ENCODE peak calls at places on chromosome 4, in six cellular contexts. F is GM23338, C is IMR-90, O is RWPE2, Y is pancreas, R is colonic mucosa. M is an unnamed sample.

GRCh38 chr4:61520688-61521160 is 320.6 kb downstream of the ADGRL3 start:
- DNase-seq in R (no peak), C (peak), Y (no peak), O (peak), F (peak), M (peak)

GRCh38 chr4:133865606-133866327 is 335.8 kb downstream of the PABPC4L start:
- DNase-seq in R (no peak), Y (no peak), F (peak), C (peak), O (peak), M (no peak)

GRCh38 chr4:87092389-87093141 is 127.9 kb downstream of the KLHL8 start:
- DNase-seq in Y (peak), F (no peak), O (peak), C (peak), R (peak), M (peak)

GRCh38 chr4:179831274-179831673 is 2389.0 kb upstream of the AGA start:
- DNase-seq in Y (no peak), R (no peak), C (no peak), O (no peak), F (no peak), M (no peak)

GRCh38 chr4:124980276-124980752 is 267.8 kb upstream of the ANKRD50 start:
- DNase-seq in F (no peak), Y (no peak), R (no peak), C (peak), O (no peak), M (no peak)

GRCh38 chr4:175298119-175298518 is 380.0 kb downstream of the ADAM29 start:
- DNase-seq in O (no peak), F (no peak), C (peak), Y (no peak), R (no peak), M (no peak)

GRCh38 chr4:142984871-142985585 is 138.9 kb upstream of the INPP4B start:
- DNase-seq in F (peak), C (peak), R (peak), O (no peak), Y (no peak), M (no peak)

GRCh38 chr4:25207997-25208396 is 25.8 kb upstream of the PI4K2B start:
- DNase-seq in F (no peak), O (no peak), Y (no peak), C (no peak), R (no peak), M (no peak)

GRCh38 chr4:89356086-89356485 is 48.5 kb upstream of the GPRIN3 start:
- DNase-seq in R (peak), F (no peak), C (no peak), Y (no peak), O (no peak), M (peak)

GRCh38 chr4:35520059-35520458 is 724.3 kb downstream of the ARAP2 start:
- DNase-seq in C (no peak), Y (no peak), O (peak), R (no peak), F (no peak), M (peak)

GRCh38 chr4:101230806-101231426 is 116.4 kb downstream of the PPP3CA start:
- DNase-seq in Y (no peak), R (no peak), F (peak), C (peak), O (no peak), M (no peak)

GRCh38 chr4:74438661-74439060 is 6.3 kb upstream of the AREG start:
- DNase-seq in C (no peak), R (no peak), Y (no peak), F (no peak), O (no peak), M (no peak)

GRCh38 chr4:153067376-153067775 is 131.3 kb downstream of the FHDC1 start:
- DNase-seq in Y (no peak), F (peak), R (peak), C (peak), O (no peak), M (no peak)

GRCh38 chr4:24890561-24890960 is 22.3 kb downstream of the CCDC149 start:
- DNase-seq in C (no peak), O (no peak), F (no peak), R (no peak), Y (no peak), M (no peak)

GRCh38 chr4:38169524-38169923 is 209.3 kb downstream of the PTTG2 start:
- DNase-seq in C (peak), R (no peak), O (no peak), Y (no peak), F (no peak), M (no peak)

GRCh38 chr4:156476359-156476758 is 495.2 kb downstream of the PDGFC start:
- DNase-seq in F (no peak), R (no peak), O (no peak), Y (no peak), C (peak), M (no peak)

GRCh38 chr4:38715076-38715475 is 51.1 kb downstream of the KLF3 start:
- DNase-seq in F (no peak), Y (no peak), O (no peak), C (no peak), R (no peak), M (no peak)

GRCh38 chr4:4430492-4431195 is 43.7 kb downstream of the NSG1 start:
- DNase-seq in F (peak), Y (no peak), R (peak), C (peak), O (no peak), M (no peak)

GRCh38 chr4:116180056-116180690 is 905.2 kb downstream of the TRAM1L1 start:
- DNase-seq in C (no peak), O (no peak), Y (no peak), R (no peak), F (peak), M (no peak)

GRCh38 chr4:17490575-17491059 is 21.3 kb downstream of the QDPR start:
- DNase-seq in R (no peak), O (no peak), F (no peak), C (no peak), Y (no peak), M (peak)

GRCh38 chr4:163612762-163613161 is 118.3 kb downstream of the TMA16 start:
- DNase-seq in C (no peak), F (no peak), R (no peak), Y (no peak), O (no peak), M (no peak)

GRCh38 chr4:10173754-10174749 is 57.5 kb upstream of the WDR1 start:
- DNase-seq in Y (peak), O (no peak), R (no peak), F (no peak), C (no peak), M (peak)

GRCh38 chr4:146165840-146166239 is 9.7 kb upstream of the LSM6 start:
- DNase-seq in Y (no peak), R (no peak), C (peak), F (no peak), O (no peak), M (no peak)

GRCh38 chr4:67393699-67394281 is 151.5 kb downstream of the CENPC start:
- DNase-seq in O (no peak), R (no peak), C (peak), Y (no peak), F (peak), M (no peak)

GRCh38 chr4:42152507-42153504 is at the start of gene BEND4:
- DNase-seq in Y (no peak), F (peak), O (no peak), R (peak), C (no peak), M (no peak)

GRCh38 chr4:4712800-4713528 is 146.5 kb upstream of the MSX1 start:
- DNase-seq in R (no peak), Y (no peak), F (peak), O (no peak), C (no peak), M (no peak)

GRCh38 chr4:2858451-2859217 is 15.0 kb downstream of the ADD1 start:
- DNase-seq in C (peak), R (peak), O (no peak), Y (no peak), F (no peak), M (no peak)

GRCh38 chr4:675980-676870 is 1.9 kb downstream of the MYL5 start:
- DNase-seq in F (no peak), R (no peak), O (no peak), Y (no peak), C (no peak), M (no peak)

GRCh38 chr4:46931981-46932380 is 22.9 kb upstream of the COX7B2 start:
- DNase-seq in O (no peak), Y (no peak), F (peak), C (peak), R (peak), M (no peak)

GRCh38 chr4:74661427-74662171 is 132.7 kb downstream of the BTC start:
- DNase-seq in R (no peak), C (peak), O (no peak), Y (no peak), F (no peak), M (no peak)

GRCh38 chr4:99734583-99735322 is 77.1 kb upstream of the C4orf54 start:
- DNase-seq in C (no peak), Y (no peak), R (no peak), F (no peak), O (no peak), M (no peak)

GRCh38 chr4:3834186-3834920 is 68.2 kb downstream of the ADRA2C start:
- DNase-seq in O (no peak), F (no peak), C (no peak), Y (no peak), R (no peak), M (no peak)

GRCh38 chr4:128424524-128425195 is 137.0 kb upstream of the PGRMC2 start:
- DNase-seq in O (no peak), Y (no peak), C (peak), F (no peak), R (no peak), M (no peak)

GRCh38 chr4:100493756-100494155 is 24.1 kb downstream of the EMCN start:
- DNase-seq in O (no peak), Y (no peak), F (no peak), C (peak), R (no peak), M (no peak)

GRCh38 chr4:105944535-105944934 is 49.3 kb downstream of the NPNT start:
- DNase-seq in C (peak), R (no peak), Y (no peak), O (no peak), F (no peak), M (no peak)

GRCh38 chr4:187128226-187128625 is 404.6 kb upstream of the FAT1 start:
- DNase-seq in R (no peak), Y (no peak), O (peak), F (no peak), C (peak), M (no peak)

GRCh38 chr4:182929296-182929695 is 12.1 kb upstream of the DCTD start:
- DNase-seq in C (peak), Y (no peak), O (no peak), F (no peak), R (no peak), M (no peak)

GRCh38 chr4:151857368-151857767 is 96.6 kb upstream of the GATB start:
- DNase-seq in F (no peak), O (no peak), Y (no peak), R (no peak), C (no peak), M (no peak)

GRCh38 chr4:40630335-40631021 is 814 bp upstream of the RBM47 start:
- DNase-seq in Y (peak), F (peak), R (peak), O (peak), C (no peak), M (peak)
- H3K27ac ChIP-seq in Y (peak), F (peak), R (peak), O (peak), C (no peak), M (peak)

DNA sequence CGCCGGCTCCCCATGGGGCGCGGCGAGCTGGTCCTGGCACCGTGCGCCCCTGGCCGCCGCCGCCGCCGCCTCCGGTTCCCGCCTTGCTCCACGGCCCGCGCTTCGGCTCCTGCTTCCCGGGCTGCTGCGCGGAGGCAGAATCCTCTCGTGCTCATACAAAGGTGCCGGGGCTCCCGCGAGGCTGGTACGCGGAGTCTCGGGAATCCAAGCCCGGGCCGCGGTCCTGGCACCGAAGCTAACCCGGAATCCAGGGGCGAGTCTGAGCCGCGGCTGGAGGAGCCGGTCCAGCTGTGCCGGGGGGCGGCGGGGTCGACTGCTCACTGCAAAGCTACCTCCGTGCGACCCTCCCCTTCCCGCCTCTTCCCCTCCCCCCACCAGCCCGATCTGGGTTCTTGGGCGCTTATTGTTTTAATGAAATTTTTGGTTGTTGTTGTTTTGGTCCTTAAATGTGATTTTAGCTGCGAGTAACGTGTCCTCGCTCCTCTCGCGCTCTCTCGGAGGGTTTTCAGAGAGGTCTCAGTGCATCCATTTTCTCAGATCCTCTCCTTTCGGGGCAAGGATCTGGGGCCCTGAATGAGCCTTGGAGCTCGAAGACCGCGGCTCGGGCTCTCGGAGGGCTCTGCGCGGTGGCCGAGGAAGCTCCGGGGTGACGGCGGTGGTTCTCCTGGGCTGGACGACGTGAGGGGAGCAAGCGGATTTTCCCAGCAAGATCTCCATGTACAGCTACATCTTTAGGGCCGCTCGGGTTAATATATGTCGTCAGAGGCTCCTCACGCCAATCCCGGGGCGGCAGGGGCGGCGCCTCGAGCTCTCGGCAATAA is at the start of gene HAND2:
- DNase-seq in R (peak), C (peak), Y (no peak), F (peak), O (no peak), M (no peak)
- H3K4me3 ChIP-seq in R (peak), C (peak), Y (peak), F (peak), O (peak), M (peak)

GRCh38 chr4:7962609-7963508 is 23.2 kb upstream of the AFAP1 start:
- DNase-seq in F (no peak), R (no peak), O (no peak), C (no peak), Y (no peak), M (no peak)
- TF ChIP-seq CTCF in F (no peak), R (no peak), O (no peak), C (no peak), Y (no peak), M (no peak)

DNA sequence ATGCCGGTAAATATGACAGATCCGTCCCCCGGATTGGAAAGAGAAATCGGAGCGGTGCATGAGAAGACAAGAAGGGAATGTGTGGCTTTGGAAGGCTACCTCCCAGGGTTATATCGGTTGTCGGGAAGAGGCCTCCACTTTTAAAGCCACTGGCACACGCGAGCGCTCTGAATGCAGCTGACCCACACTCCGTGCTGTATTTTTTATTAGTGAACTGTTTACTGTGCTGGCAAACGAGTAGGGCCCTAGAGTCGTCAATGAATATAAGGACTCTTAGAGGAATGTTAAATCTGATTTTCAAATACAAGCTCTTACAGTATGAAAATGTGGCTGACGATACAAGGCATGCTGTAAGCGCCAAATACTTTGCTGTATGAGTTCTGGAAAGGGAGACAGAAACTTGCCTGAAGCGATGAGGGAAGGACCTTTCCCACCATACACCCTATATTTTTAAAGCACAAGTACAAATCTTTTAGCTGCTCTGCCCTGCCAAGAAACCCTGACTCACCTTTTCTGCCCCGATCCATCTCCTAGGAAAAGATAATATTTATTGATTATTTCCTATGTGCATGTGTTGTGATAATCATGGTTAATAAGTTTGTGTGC is 15.8 kb upstream of the RUFY3 start:
- DNase-seq in C (peak), R (no peak), F (no peak), Y (no peak), O (no peak), M (no peak)
- H3K27ac ChIP-seq in C (peak), R (peak), F (no peak), Y (peak), O (peak), M (peak)

GRCh38 chr4:71907782-71908181 is 123.9 kb upstream of the GC start:
- DNase-seq in C (no peak), O (no peak), F (no peak), Y (no peak), R (peak), M (no peak)
- H3K4me3 ChIP-seq in C (no peak), O (no peak), F (no peak), Y (no peak), R (no peak), M (no peak)

DNA sequence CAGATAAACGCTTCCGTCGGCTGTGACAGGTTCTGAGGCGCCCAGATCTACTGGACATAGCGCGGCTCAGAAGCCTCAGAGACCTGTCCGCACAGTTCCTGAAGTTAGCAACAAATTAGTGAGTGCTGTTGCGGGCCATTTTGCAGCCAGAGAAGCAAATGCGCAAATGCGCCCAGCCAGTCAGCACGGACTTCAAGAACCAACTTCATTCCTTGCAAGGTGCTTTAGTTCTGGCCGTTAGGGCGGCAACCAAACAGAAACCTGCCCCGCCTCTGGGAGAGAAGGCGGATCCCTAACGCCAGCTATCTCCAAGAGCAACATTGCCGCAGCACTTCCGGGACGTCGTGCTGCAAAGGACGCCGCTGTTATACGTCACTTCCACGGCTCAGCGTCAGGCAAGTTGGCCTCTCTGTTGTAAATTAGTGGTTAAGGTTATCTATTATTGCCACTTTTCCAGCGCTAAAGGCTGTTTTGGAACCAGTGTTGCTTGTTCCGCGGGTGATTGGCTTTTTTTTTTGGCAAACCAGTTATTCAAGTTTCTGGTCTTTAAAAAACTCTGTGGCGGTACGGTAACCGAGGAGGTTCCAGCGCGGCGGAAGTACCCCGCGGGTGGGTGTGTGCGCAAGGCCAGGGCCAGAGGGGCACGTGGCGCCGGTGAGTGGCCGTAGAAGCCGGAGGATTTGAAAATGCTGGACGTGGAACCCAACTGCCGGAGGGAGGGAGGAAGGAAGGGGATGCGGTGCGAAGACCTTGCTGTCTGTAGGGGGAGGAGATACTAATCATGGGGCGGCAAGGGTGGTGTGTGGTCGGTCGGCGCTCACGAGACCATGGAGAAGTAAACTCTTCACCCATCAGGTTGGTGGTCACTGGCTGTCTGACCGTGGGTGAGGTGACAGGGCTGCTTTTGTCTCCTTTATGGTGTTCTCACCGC is at the start of gene GAR1:
- DNase-seq in F (peak), C (peak), R (peak), Y (peak), O (peak), M (peak)
- TF ChIP-seq CTCF in F (no peak), C (no peak), R (no peak), Y (no peak), O (no peak), M (no peak)

GRCh38 chr4:71648448-71648847 is 135.4 kb downstream of the GC start:
- DNase-seq in Y (no peak), O (no peak), C (no peak), F (no peak), R (no peak), M (no peak)

GRCh38 chr4:71648923-71649322 is 135.0 kb downstream of the GC start:
- DNase-seq in Y (no peak), C (no peak), R (no peak), F (no peak), O (no peak), M (no peak)
- H3K27ac ChIP-seq in Y (no peak), C (no peak), R (no peak), F (no peak), O (no peak), M (no peak)

DNA sequence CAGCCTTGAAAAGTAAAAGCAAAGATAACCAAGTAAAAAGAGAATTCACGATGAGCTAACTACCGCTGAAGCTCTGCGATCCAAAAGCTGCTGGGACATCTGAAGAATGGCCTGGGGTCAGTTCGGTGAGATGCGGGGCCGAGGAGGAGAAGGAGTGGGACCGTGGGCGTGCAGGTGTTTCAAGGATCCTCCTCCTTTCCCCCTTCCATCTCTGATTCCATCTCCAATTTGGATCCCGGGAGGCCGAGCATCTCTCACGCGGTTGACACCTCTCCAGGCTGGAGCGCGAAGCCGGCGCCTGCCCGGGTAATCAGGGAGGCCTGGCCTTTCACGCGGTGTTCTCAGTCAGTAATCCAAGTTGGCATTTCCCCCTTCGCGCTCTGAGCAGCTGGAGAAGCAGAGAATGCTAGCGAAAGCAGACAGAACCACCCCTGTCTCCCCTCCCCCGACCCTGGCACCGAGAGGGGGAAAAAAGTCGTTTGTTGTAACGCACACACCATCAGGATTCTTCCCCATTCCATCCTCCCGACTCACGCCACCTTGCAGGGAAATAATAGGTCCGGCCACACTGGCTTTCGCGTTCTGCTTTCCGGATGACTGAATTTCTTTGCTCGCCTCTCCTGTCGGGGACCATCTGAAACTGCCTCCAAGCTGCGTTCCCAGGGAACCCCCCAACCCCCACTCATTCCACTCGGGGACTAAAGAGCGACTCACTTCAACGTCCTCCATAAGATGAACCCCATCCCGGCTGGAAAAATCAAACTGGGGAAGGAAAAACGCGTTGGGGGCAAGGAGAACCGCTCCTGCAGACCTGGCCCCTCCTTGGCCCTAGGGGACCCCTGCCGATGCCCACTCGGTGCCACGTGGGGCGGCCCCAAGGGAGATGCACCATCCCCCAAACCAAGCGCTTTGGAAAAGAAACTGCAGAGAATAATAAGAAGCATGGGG is 6.5 kb downstream of the NEUROG2 start:
- DNase-seq in O (no peak), Y (peak), R (no peak), C (peak), F (peak), M (no peak)
- H3K4me3 ChIP-seq in O (no peak), Y (peak), R (no peak), C (no peak), F (peak), M (peak)

M was measured in stomach.